ENCODE peak calls at places on chromosomes 12 and 14, in eight cellular contexts. V is choroid plexus epithelial cell, N is foreskin fibroblast, A is H1, Z is WERI-Rb-1, F is fibroblast of pulmonary artery, D is psoas muscle, Q is transverse colon. M is an unnamed sample.

GRCh38 chr12:123139926-123140674 is 10.8 kb downstream of the PITPNM2 start:
- DNase-seq in Z (peak), Q (peak), N (peak), V (no peak), A (no peak), D (peak), F (peak), M (no peak)

GRCh38 chr12:93322784-93323183 is 54.9 kb upstream of the NUDT4 start:
- DNase-seq in Z (no peak), Q (peak), F (peak), V (peak), D (no peak), N (peak), A (no peak), M (no peak)

GRCh38 chr12:106106892-106107291 is 31.9 kb downstream of the NUAK1 start:
- DNase-seq in V (peak), Q (no peak), D (no peak), Z (no peak), A (no peak), N (peak), F (peak), M (no peak)

GRCh38 chr14:47917344-47917954 is 242.0 kb upstream of the MDGA2 start:
- DNase-seq in V (peak), A (peak), Q (no peak), N (peak), Z (peak), F (peak), D (no peak), M (no peak)

GRCh38 chr12:132189378-132190011 is 45.2 kb downstream of the NOC4L start:
- DNase-seq in V (peak), F (peak), D (peak), A (peak), Q (peak), N (peak), Z (peak), M (peak)

GRCh38 chr12:71663561-71664410 is at the start of the genes THAP2 and ZFC3H1:
- DNase-seq in V (peak), Z (peak), Q (peak), D (peak), F (peak), N (peak), A (peak), M (peak)

GRCh38 chr12:119258149-119258548 is 76.4 kb upstream of the CCDC60 start:
- DNase-seq in V (no peak), D (no peak), F (no peak), Z (peak), N (no peak), Q (no peak), A (no peak), M (no peak)

GRCh38 chr12:4272014-4272975 is 1.3 kb upstream of the CCND2 start:
- DNase-seq in F (peak), Q (peak), N (peak), Z (peak), A (peak), V (peak), D (peak), M (peak)

GRCh38 chr14:68806526-68807147 is 13.8 kb upstream of the ZFP36L1 start:
- DNase-seq in F (no peak), D (no peak), Z (no peak), A (no peak), Q (no peak), N (no peak), V (no peak), M (no peak)

GRCh38 chr12:65823481-65824313 is 586 bp upstream of the HMGA2 start:
- DNase-seq in V (peak), A (peak), Z (peak), F (peak), N (peak), Q (peak), D (peak), M (no peak)

GRCh38 chr12:67558775-67559174 is 89.8 kb upstream of the DYRK2 start:
- DNase-seq in D (no peak), Q (no peak), A (no peak), V (no peak), N (no peak), Z (peak), F (no peak), M (no peak)
- H3K4me3 ChIP-seq in D (no peak), Q (no peak), A (no peak), V (no peak), N (no peak), Z (no peak), F (no peak), M (no peak)

DNA sequence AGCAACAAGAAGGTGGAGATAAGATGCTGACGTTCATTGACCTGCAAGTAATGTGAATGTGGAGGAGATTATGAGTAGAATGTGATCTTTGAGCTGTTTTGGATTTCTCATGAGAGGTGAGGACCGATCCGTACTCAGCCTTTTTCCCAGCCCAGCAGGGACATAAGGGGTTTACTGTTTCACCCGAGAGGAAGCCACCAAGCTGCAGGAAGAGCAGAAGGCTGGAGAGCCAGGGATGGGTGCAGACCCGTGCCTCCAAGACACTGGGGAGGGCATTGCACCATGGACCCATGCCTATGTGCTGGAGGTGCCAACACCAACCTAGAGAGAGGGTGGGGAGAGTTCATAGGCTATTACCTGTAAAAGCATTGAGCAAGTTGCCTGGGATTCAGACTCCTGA is 206.0 kb upstream of the DIO3 start:
- DNase-seq in F (no peak), D (no peak), A (no peak), V (no peak), Z (no peak), Q (no peak), N (no peak), M (no peak)
- H3K4me3 ChIP-seq in F (no peak), D (no peak), A (no peak), V (no peak), Z (no peak), Q (no peak), N (no peak), M (no peak)

DNA sequence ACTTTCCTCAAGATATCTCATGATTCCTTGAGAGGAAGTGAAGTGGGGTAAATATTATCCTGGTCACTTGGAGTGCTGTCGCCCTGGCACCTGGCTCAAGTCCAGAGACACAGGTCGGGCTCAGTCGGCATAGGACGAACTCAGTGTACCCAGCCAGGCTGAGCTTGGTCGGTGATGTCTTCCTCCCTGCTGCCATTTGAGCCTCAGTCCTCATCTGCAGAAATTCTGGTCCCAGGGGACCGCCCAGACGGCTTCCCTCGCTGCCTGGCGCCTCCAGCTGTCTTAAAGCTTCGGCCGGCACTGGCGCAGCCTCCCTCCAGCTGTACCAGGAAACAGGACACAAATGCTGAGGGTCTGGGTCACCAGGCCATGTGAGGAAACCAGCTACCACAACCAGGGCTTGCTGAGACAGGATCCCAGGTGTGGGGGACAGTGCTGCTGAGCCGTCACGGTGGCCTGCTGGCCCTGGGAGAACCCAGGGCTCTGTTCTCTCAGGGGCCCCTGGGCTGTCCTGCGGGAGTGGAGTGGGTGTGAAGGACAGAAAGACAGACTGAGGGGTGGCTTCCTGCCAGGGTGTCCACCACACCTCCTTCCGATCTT is 5.0 kb upstream of the KLC1 start:
- DNase-seq in D (peak), Q (peak), V (no peak), A (no peak), F (no peak), N (no peak), Z (no peak), M (no peak)
- H3K4me3 ChIP-seq in D (no peak), Q (no peak), V (no peak), A (no peak), F (no peak), N (no peak), Z (no peak), M (no peak)

DNA sequence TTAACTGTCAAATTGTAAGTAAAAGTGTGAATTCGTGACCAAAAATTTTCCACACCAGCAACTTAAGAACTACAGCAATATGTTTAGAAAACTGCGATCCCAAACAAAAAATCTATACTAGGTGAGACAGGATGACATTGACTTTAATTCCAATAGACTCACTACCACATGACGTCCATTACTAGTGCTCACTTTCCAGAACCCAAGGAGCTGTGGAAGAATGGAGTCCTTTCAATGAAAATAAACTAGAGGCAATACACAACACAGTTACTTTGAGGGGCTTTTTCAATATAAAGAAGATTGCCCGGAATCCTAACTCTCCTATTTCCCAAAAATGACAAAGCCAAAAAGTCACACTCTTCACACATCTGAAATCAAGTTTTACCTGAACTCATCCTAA is 1.4 kb downstream of the EPS8 start:
- DNase-seq in F (no peak), V (peak), N (no peak), A (no peak), D (no peak), Q (no peak), Z (no peak), M (no peak)
- H3K4me3 ChIP-seq in F (peak), V (peak), N (peak), A (peak), D (peak), Q (peak), Z (peak), M (no peak)

DNA sequence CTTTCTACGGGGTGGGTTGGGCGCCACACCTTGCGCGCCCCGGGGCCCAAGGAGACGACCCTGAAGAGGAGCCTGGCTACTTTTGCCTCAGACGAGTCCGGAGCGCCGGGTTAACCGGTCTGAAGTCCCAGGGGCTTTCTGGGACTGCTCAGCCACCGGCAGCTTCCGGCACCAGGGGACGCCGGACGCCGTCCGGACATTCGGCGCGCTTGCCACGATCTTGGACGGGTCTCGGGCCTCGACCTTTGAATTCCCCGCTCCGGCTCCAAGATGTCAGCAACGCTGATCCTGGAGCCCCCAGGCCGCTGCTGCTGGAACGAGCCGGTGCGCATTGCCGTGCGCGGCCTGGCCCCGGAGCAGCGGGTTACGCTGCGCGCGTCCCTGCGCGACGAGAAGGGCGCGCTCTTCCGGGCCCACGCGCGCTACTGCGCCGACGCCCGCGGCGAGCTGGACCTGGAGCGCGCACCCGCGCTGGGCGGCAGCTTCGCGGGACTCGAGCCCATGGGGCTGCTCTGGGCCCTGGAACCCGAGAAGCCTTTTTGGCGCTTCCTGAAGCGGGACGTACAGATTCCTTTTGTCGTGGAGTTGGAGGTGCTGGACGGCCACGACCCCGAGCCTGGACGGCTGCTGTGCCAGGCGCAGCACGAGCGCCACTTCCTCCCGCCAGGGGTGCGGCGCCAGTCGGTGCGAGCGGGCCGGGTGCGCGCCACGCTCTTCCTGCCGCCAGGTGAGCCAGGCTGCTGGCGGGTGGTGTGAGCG is at the start of gene ACOT4:
- DNase-seq in N (peak), D (no peak), F (peak), A (peak), Z (no peak), V (peak), Q (peak), M (no peak)
- H3K4me3 ChIP-seq in N (peak), D (peak), F (peak), A (peak), Z (no peak), V (peak), Q (peak), M (peak)

DNA sequence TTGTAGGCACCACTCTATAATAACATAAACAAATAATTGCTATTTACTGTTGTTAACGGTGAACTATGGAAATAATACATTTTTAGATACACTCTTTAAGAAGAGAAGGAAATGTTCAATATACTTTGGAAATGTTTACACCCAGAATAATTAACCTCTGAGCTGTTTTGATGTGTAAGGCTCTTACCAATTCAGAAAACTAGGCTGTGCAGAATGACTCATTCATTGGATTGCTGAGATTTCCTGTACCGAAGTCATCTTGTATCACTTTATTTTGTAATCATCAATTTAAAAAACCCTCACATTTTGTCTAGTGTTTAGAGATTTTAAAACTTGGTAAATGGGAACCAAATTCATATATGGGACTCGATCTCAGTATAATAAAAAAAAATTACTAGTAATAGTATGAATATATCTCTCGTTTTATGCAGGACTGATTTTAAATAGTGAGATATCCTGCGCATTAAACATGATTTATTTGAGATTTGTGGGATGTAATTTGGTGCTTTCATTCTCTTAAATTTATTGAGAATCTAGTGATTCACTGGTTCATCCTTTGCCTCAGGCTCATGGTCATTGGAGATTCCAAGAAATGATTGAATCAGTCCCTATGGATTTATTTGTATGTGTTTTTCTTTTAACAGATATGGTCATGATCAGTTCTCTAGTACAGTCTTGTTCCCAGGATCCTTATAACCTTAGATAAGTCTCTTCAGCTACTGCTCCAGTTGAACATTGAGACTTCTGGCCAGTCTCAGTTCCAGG is 3.9 kb downstream of the SAMD4A start:
- DNase-seq in D (no peak), Q (no peak), F (peak), A (no peak), V (peak), Z (no peak), N (peak), M (no peak)
- H3K4me3 ChIP-seq in D (peak), Q (no peak), F (no peak), A (no peak), V (no peak), Z (no peak), N (peak), M (no peak)

GRCh38 chr12:6336079-6336858 is 5.6 kb downstream of the TNFRSF1A start:
- DNase-seq in V (peak), Z (peak), F (peak), D (peak), N (peak), Q (peak), A (peak), M (no peak)

GRCh38 chr12:6334940-6335450 is 6.9 kb downstream of the TNFRSF1A start:
- DNase-seq in F (no peak), Z (no peak), N (no peak), A (no peak), Q (peak), V (peak), D (peak), M (no peak)

GRCh38 chr12:6334359-6334758 is 7.5 kb downstream of the TNFRSF1A start:
- DNase-seq in V (no peak), N (no peak), Z (no peak), D (no peak), Q (no peak), A (no peak), F (no peak), M (no peak)

GRCh38 chr12:6336859-6337744 is 4.8 kb downstream of the TNFRSF1A start:
- DNase-seq in Z (no peak), V (no peak), A (no peak), N (peak), Q (peak), F (peak), D (no peak), M (no peak)

GRCh38 chr12:6335451-6336078 is 6.3 kb downstream of the TNFRSF1A start:
- DNase-seq in N (peak), D (peak), F (peak), A (peak), V (peak), Q (peak), Z (peak), M (peak)
- H3K4me3 ChIP-seq in N (peak), D (peak), F (peak), A (peak), V (peak), Q (peak), Z (peak), M (no peak)

M was measured in GM12864.